ENCODE peak calls at places on chromosomes 3 and 15, in eight cellular contexts. One of them, this sample, is unnamed.

GRCh38 chr15:43531018-43531667 is 13.7 kb downstream of the MAP1A start:
- DNase-seq in WTC11: no peak
- DNase-seq in ovary: no peak
- DNase-seq in RWPE1: no peak
- DNase-seq in neural progenitor cell: no peak
- DNase-seq in cardiac muscle cell: peak; percentile 29
- DNase-seq in endothelial cell: no peak
- DNase-seq in mammary epithelial cell: no peak
- DNase-seq in this sample: no peak

GRCh38 chr3:78633626-78634025 is 1134.2 kb downstream of the ROBO1 start:
- DNase-seq in WTC11: no peak
- DNase-seq in ovary: no peak
- DNase-seq in RWPE1: no peak
- DNase-seq in neural progenitor cell: no peak
- DNase-seq in cardiac muscle cell: no peak
- DNase-seq in endothelial cell: no peak
- DNase-seq in mammary epithelial cell: no peak
- DNase-seq in this sample: no peak

GRCh38 chr3:183378951-183379350 is 49.5 kb downstream of the MCF2L2 start:
- DNase-seq in WTC11: no peak
- DNase-seq in ovary: no peak
- DNase-seq in RWPE1: no peak
- DNase-seq in neural progenitor cell: no peak
- DNase-seq in cardiac muscle cell: no peak
- DNase-seq in endothelial cell: no peak
- DNase-seq in mammary epithelial cell: no peak
- DNase-seq in this sample: no peak

GRCh38 chr3:51617597-51617996 is 53.5 kb upstream of the TEX264 start:
- DNase-seq in WTC11: no peak
- DNase-seq in ovary: no peak
- DNase-seq in RWPE1: no peak
- DNase-seq in neural progenitor cell: no peak
- DNase-seq in cardiac muscle cell: no peak
- DNase-seq in endothelial cell: no peak
- DNase-seq in mammary epithelial cell: no peak
- DNase-seq in this sample: no peak

GRCh38 chr3:28590216-28590615 is 241.6 kb upstream of the AZI2 start:
- DNase-seq in WTC11: no peak
- DNase-seq in ovary: no peak
- DNase-seq in RWPE1: no peak
- DNase-seq in neural progenitor cell: no peak
- DNase-seq in cardiac muscle cell: no peak
- DNase-seq in endothelial cell: no peak
- DNase-seq in mammary epithelial cell: no peak
- DNase-seq in this sample: no peak

GRCh38 chr3:177538064-177538742 is 340.9 kb upstream of the TBL1XR1 start:
- DNase-seq in WTC11: no peak
- DNase-seq in ovary: peak; percentile 65
- DNase-seq in RWPE1: no peak
- DNase-seq in neural progenitor cell: no peak
- DNase-seq in cardiac muscle cell: peak; percentile 94
- DNase-seq in endothelial cell: no peak
- DNase-seq in mammary epithelial cell: peak; percentile 22
- DNase-seq in this sample: no peak

GRCh38 chr15:80525853-80526252 is 121.7 kb downstream of the ARNT2 start:
- DNase-seq in WTC11: no peak
- DNase-seq in ovary: no peak
- DNase-seq in RWPE1: no peak
- DNase-seq in neural progenitor cell: no peak
- DNase-seq in cardiac muscle cell: no peak
- DNase-seq in endothelial cell: no peak
- DNase-seq in mammary epithelial cell: no peak
- DNase-seq in this sample: no peak

GRCh38 chr3:31636063-31636462 is 103.3 kb downstream of the STT3B start:
- DNase-seq in WTC11: no peak
- DNase-seq in ovary: no peak
- DNase-seq in RWPE1: no peak
- DNase-seq in neural progenitor cell: no peak
- DNase-seq in cardiac muscle cell: no peak
- DNase-seq in endothelial cell: no peak
- DNase-seq in mammary epithelial cell: no peak
- DNase-seq in this sample: no peak

GRCh38 chr3:20772869-20773268 is 586.9 kb upstream of the SGO1 start:
- DNase-seq in WTC11: no peak
- DNase-seq in ovary: no peak
- DNase-seq in RWPE1: no peak
- DNase-seq in neural progenitor cell: no peak
- DNase-seq in cardiac muscle cell: no peak
- DNase-seq in endothelial cell: no peak
- DNase-seq in mammary epithelial cell: no peak
- DNase-seq in this sample: no peak

GRCh38 chr3:153835540-153835939 is 285.6 kb upstream of the ARHGEF26 start:
- DNase-seq in WTC11: peak; percentile 39
- DNase-seq in ovary: no peak
- DNase-seq in RWPE1: no peak
- DNase-seq in neural progenitor cell: no peak
- DNase-seq in cardiac muscle cell: no peak
- DNase-seq in endothelial cell: no peak
- DNase-seq in mammary epithelial cell: no peak
- DNase-seq in this sample: no peak

GRCh38 chr3:187520027-187520945 is 149.9 kb downstream of the SST start:
- DNase-seq in WTC11: no peak
- DNase-seq in ovary: peak; percentile 86
- DNase-seq in RWPE1: no peak
- DNase-seq in neural progenitor cell: no peak
- DNase-seq in cardiac muscle cell: peak; percentile 10
- DNase-seq in endothelial cell: no peak
- DNase-seq in mammary epithelial cell: no peak
- DNase-seq in this sample: no peak

GRCh38 chr3:23607184-23607847 is 198.4 kb upstream of the UBE2E1 start:
- DNase-seq in WTC11: no peak
- DNase-seq in ovary: no peak
- DNase-seq in RWPE1: no peak
- DNase-seq in neural progenitor cell: no peak
- DNase-seq in cardiac muscle cell: peak; percentile 75
- DNase-seq in endothelial cell: no peak
- DNase-seq in mammary epithelial cell: no peak
- DNase-seq in this sample: no peak

GRCh38 chr3:48997714-48998637 is 7.9 kb downstream of the P4HTM start:
- DNase-seq in WTC11: peak; percentile 65
- DNase-seq in ovary: no peak
- DNase-seq in RWPE1: no peak
- DNase-seq in neural progenitor cell: peak; percentile 71
- DNase-seq in cardiac muscle cell: no peak
- DNase-seq in endothelial cell: no peak
- DNase-seq in mammary epithelial cell: no peak
- DNase-seq in this sample: no peak

GRCh38 chr3:150299221-150299620 is 108.9 kb upstream of the TSC22D2 start:
- DNase-seq in WTC11: peak; percentile 29
- DNase-seq in ovary: no peak
- DNase-seq in RWPE1: no peak
- DNase-seq in neural progenitor cell: no peak
- DNase-seq in cardiac muscle cell: peak; percentile 38
- DNase-seq in endothelial cell: peak; percentile 7
- DNase-seq in mammary epithelial cell: no peak
- DNase-seq in this sample: no peak

GRCh38 chr3:178367817-178368617 is 168.2 kb upstream of the KCNMB2 start:
- DNase-seq in WTC11: no peak
- DNase-seq in ovary: no peak
- DNase-seq in RWPE1: peak; percentile 7
- DNase-seq in neural progenitor cell: no peak
- DNase-seq in cardiac muscle cell: peak; percentile 78
- DNase-seq in endothelial cell: no peak
- DNase-seq in mammary epithelial cell: no peak
- DNase-seq in this sample: no peak

GRCh38 chr3:146374146-146374545 is 95.2 kb downstream of the PLSCR2 start:
- DNase-seq in WTC11: no peak
- DNase-seq in ovary: no peak
- DNase-seq in RWPE1: no peak
- DNase-seq in neural progenitor cell: no peak
- DNase-seq in cardiac muscle cell: peak; percentile 32
- DNase-seq in endothelial cell: no peak
- DNase-seq in mammary epithelial cell: no peak
- DNase-seq in this sample: no peak

GRCh38 chr3:128845695-128846491 is 33.5 kb upstream of the ACAD9 start:
- DNase-seq in WTC11: peak; percentile 96
- DNase-seq in ovary: peak; percentile 92
- DNase-seq in RWPE1: peak; percentile 74
- DNase-seq in neural progenitor cell: peak; percentile 78
- DNase-seq in cardiac muscle cell: peak; percentile 83
- DNase-seq in endothelial cell: peak; percentile 77
- DNase-seq in mammary epithelial cell: peak; percentile 59
- DNase-seq in this sample: peak; percentile 65
- TF ChIP-seq CTCF in WTC11: peak; percentile 51
- TF ChIP-seq CTCF in ovary: peak; percentile 52
- TF ChIP-seq CTCF in RWPE1: peak; percentile 63
- TF ChIP-seq CTCF in neural progenitor cell: peak; percentile 50
- TF ChIP-seq CTCF in cardiac muscle cell: peak; percentile 66
- TF ChIP-seq CTCF in endothelial cell: peak; percentile 67
- TF ChIP-seq CTCF in mammary epithelial cell: peak; percentile 52
- TF ChIP-seq CTCF in this sample: peak; percentile 67

DNA sequence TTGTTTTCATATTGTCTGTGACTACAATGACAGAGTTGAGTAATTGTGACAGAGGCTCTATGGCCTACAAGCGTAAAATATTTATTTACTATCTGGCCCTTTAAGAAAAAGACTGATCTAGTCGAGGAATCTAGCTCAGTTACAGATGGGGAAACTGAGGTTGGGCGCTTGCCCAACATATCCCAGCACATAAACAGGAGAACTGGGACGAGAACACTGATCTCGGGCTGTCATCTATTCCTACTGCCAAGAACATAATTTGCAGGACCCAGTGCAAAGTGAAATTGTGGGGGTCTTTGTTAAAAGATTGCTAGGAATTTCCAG is 1.9 kb downstream of the FES start:
- DNase-seq in WTC11: no peak
- DNase-seq in ovary: no peak
- DNase-seq in RWPE1: no peak
- DNase-seq in neural progenitor cell: no peak
- DNase-seq in cardiac muscle cell: no peak
- DNase-seq in endothelial cell: no peak
- DNase-seq in mammary epithelial cell: no peak
- DNase-seq in this sample: no peak
- TF ChIP-seq CTCF in WTC11: no peak
- TF ChIP-seq CTCF in ovary: no peak
- TF ChIP-seq CTCF in RWPE1: peak; percentile 66
- TF ChIP-seq CTCF in neural progenitor cell: no peak
- TF ChIP-seq CTCF in cardiac muscle cell: no peak
- TF ChIP-seq CTCF in endothelial cell: peak; percentile 18
- TF ChIP-seq CTCF in mammary epithelial cell: no peak
- TF ChIP-seq CTCF in this sample: peak; percentile 9

GRCh38 chr3:128572644-128573105 is 77.9 kb downstream of the RPN1 start:
- DNase-seq in WTC11: peak; percentile 59
- DNase-seq in ovary: no peak
- DNase-seq in RWPE1: no peak
- DNase-seq in neural progenitor cell: peak; percentile 53
- DNase-seq in cardiac muscle cell: no peak
- DNase-seq in endothelial cell: no peak
- DNase-seq in mammary epithelial cell: no peak
- DNase-seq in this sample: no peak
- TF ChIP-seq CTCF in WTC11: peak; percentile 20
- TF ChIP-seq CTCF in ovary: no peak
- TF ChIP-seq CTCF in RWPE1: no peak
- TF ChIP-seq CTCF in neural progenitor cell: peak; percentile 55
- TF ChIP-seq CTCF in cardiac muscle cell: peak; percentile 37
- TF ChIP-seq CTCF in endothelial cell: no peak
- TF ChIP-seq CTCF in mammary epithelial cell: no peak
- TF ChIP-seq CTCF in this sample: peak; percentile 58

DNA sequence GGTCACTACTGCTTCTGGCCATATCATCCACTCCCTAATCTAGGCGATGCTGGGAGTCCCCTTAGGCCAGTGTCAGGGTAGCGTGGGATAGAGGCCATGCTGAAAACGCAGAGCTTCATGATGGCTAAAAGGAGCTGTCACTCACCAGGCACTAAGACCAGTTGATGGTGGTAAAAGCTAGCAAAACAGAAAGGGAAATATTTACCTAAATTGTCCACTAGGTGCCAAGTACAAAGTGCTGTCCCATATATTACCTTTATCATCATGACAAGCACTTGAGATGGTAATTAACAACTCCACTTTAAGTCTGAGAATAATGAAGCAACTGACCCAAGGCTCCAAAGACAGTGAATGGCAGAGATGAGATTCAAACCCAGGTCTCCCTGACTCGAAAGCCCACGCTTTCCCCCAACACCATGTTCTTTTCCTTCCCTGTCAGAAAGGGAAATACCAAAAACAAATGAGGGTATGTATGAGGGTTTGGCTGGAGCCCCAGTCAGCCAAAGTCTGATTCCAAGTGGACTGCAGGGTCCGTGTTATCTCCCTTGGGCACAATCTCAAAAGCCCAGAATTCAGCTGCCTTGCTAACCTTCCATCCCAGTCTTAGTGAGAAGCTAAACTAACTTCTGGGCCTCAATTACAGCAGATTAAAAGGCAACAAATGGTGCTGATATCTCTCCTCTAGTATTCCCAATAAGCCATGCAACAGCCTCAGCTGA is 84.7 kb downstream of the RBPMS2 start:
- DNase-seq in WTC11: no peak
- DNase-seq in ovary: peak; percentile 62
- DNase-seq in RWPE1: no peak
- DNase-seq in neural progenitor cell: no peak
- DNase-seq in cardiac muscle cell: peak; percentile 61
- DNase-seq in endothelial cell: no peak
- DNase-seq in mammary epithelial cell: no peak
- DNase-seq in this sample: no peak
- TF ChIP-seq CTCF in WTC11: no peak
- TF ChIP-seq CTCF in ovary: no peak
- TF ChIP-seq CTCF in RWPE1: no peak
- TF ChIP-seq CTCF in neural progenitor cell: peak; percentile 6
- TF ChIP-seq CTCF in cardiac muscle cell: no peak
- TF ChIP-seq CTCF in endothelial cell: no peak
- TF ChIP-seq CTCF in mammary epithelial cell: peak; percentile 4
- TF ChIP-seq CTCF in this sample: peak; percentile 37

This sample was measured in progenitor cell of endocrine pancreas.